ENCODE peak calls at places on chromosomes 1 and 21, in six cellular contexts. One of them, this sample, is unnamed.

GRCh38 chr1:99004270-99005141 is at the start of gene PLPPR5:
- DNase-seq in fibroblast of lung: peak; percentile 18
- DNase-seq in adrenal gland: no peak
- DNase-seq in sigmoid colon: no peak
- DNase-seq in neural progenitor cell: peak; percentile 83
- DNase-seq in cardiac muscle cell: peak; percentile 58
- DNase-seq in this sample: no peak

GRCh38 chr1:76074321-76075187 is at the start of gene ST6GALNAC3:
- DNase-seq in cardiac muscle cell: peak; percentile 91
- DNase-seq in neural progenitor cell: peak; percentile 95
- DNase-seq in sigmoid colon: peak; percentile 88
- DNase-seq in adrenal gland: peak; percentile 68
- DNase-seq in fibroblast of lung: peak; percentile 61
- DNase-seq in this sample: peak; percentile 41

GRCh38 chr1:219316066-219316465 is 142.4 kb downstream of the LYPLAL1 start:
- DNase-seq in adrenal gland: no peak
- DNase-seq in sigmoid colon: no peak
- DNase-seq in cardiac muscle cell: no peak
- DNase-seq in fibroblast of lung: no peak
- DNase-seq in neural progenitor cell: no peak
- DNase-seq in this sample: no peak

GRCh38 chr1:16717174-16718108 is 22.9 kb upstream of the RNU1-4 start:
- DNase-seq in neural progenitor cell: peak; percentile 1
- DNase-seq in adrenal gland: no peak
- DNase-seq in fibroblast of lung: no peak
- DNase-seq in sigmoid colon: peak; percentile 69
- DNase-seq in cardiac muscle cell: peak; percentile 63
- DNase-seq in this sample: no peak

GRCh38 chr1:99645199-99645598 is 714 bp upstream of the PALMD start:
- DNase-seq in neural progenitor cell: no peak
- DNase-seq in fibroblast of lung: peak; percentile 61
- DNase-seq in cardiac muscle cell: no peak
- DNase-seq in adrenal gland: peak; percentile 90
- DNase-seq in sigmoid colon: no peak
- DNase-seq in this sample: no peak

GRCh38 chr1:30512253-30512921 is 211.0 kb downstream of the MATN1 start:
- DNase-seq in fibroblast of lung: no peak
- DNase-seq in neural progenitor cell: peak; percentile 37
- DNase-seq in sigmoid colon: no peak
- DNase-seq in cardiac muscle cell: no peak
- DNase-seq in adrenal gland: no peak
- DNase-seq in this sample: no peak

GRCh38 chr1:8351693-8352470 is 34.0 kb downstream of the SLC45A1 start:
- DNase-seq in neural progenitor cell: peak; percentile 81
- DNase-seq in cardiac muscle cell: peak; percentile 64
- DNase-seq in adrenal gland: no peak
- DNase-seq in sigmoid colon: peak; percentile 79
- DNase-seq in fibroblast of lung: no peak
- DNase-seq in this sample: no peak

GRCh38 chr21:16455978-16456377 is 726.2 kb downstream of the USP25 start:
- DNase-seq in sigmoid colon: no peak
- DNase-seq in fibroblast of lung: peak; percentile 40
- DNase-seq in adrenal gland: no peak
- DNase-seq in neural progenitor cell: no peak
- DNase-seq in cardiac muscle cell: peak; percentile 25
- DNase-seq in this sample: no peak

GRCh38 chr1:194447635-194448034 is 1261.2 kb upstream of the B3GALT2 start:
- DNase-seq in adrenal gland: no peak
- DNase-seq in sigmoid colon: no peak
- DNase-seq in neural progenitor cell: no peak
- DNase-seq in cardiac muscle cell: no peak
- DNase-seq in fibroblast of lung: peak; percentile 75
- DNase-seq in this sample: no peak

GRCh38 chr1:65179148-65179547 is 31.1 kb downstream of the AK4 start:
- DNase-seq in neural progenitor cell: no peak
- DNase-seq in sigmoid colon: no peak
- DNase-seq in adrenal gland: no peak
- DNase-seq in cardiac muscle cell: no peak
- DNase-seq in fibroblast of lung: no peak
- DNase-seq in this sample: no peak

GRCh38 chr21:37452222-37452621 is 85.6 kb downstream of the DYRK1A start:
- DNase-seq in fibroblast of lung: peak; percentile 83
- DNase-seq in adrenal gland: no peak
- DNase-seq in sigmoid colon: no peak
- DNase-seq in neural progenitor cell: no peak
- DNase-seq in cardiac muscle cell: peak; percentile 84
- DNase-seq in this sample: no peak

GRCh38 chr1:238406098-238406497 is 515.4 kb upstream of the ZP4 start:
- DNase-seq in adrenal gland: no peak
- DNase-seq in neural progenitor cell: no peak
- DNase-seq in fibroblast of lung: no peak
- DNase-seq in cardiac muscle cell: no peak
- DNase-seq in sigmoid colon: no peak
- DNase-seq in this sample: no peak

GRCh38 chr1:238409947-238410346 is 519.2 kb upstream of the ZP4 start:
- DNase-seq in sigmoid colon: no peak
- DNase-seq in fibroblast of lung: peak; percentile 29
- DNase-seq in neural progenitor cell: no peak
- DNase-seq in adrenal gland: no peak
- DNase-seq in cardiac muscle cell: no peak
- DNase-seq in this sample: no peak

GRCh38 chr1:238408737-238409136 is 518.0 kb upstream of the ZP4 start:
- DNase-seq in fibroblast of lung: no peak
- DNase-seq in sigmoid colon: no peak
- DNase-seq in adrenal gland: no peak
- DNase-seq in cardiac muscle cell: no peak
- DNase-seq in neural progenitor cell: no peak
- DNase-seq in this sample: no peak

GRCh38 chr1:238404921-238405320 is 514.2 kb upstream of the ZP4 start:
- DNase-seq in neural progenitor cell: no peak
- DNase-seq in fibroblast of lung: no peak
- DNase-seq in sigmoid colon: no peak
- DNase-seq in cardiac muscle cell: no peak
- DNase-seq in adrenal gland: no peak
- DNase-seq in this sample: no peak

GRCh38 chr1:238409191-238409846 is 518.6 kb upstream of the ZP4 start:
- DNase-seq in sigmoid colon: no peak
- DNase-seq in cardiac muscle cell: no peak
- DNase-seq in neural progenitor cell: no peak
- DNase-seq in fibroblast of lung: peak; percentile 62
- DNase-seq in adrenal gland: no peak
- DNase-seq in this sample: no peak
- TF ChIP-seq CTCF in sigmoid colon: no peak
- TF ChIP-seq CTCF in cardiac muscle cell: no peak
- TF ChIP-seq CTCF in neural progenitor cell: no peak
- TF ChIP-seq CTCF in fibroblast of lung: no peak
- TF ChIP-seq CTCF in adrenal gland: no peak
- TF ChIP-seq CTCF in this sample: no peak

GRCh38 chr1:156101880-156102279 is 12.6 kb upstream of the LMNA start:
- DNase-seq in neural progenitor cell: no peak
- DNase-seq in adrenal gland: no peak
- DNase-seq in sigmoid colon: peak; percentile 78
- DNase-seq in cardiac muscle cell: no peak
- DNase-seq in fibroblast of lung: no peak
- DNase-seq in this sample: no peak

GRCh38 chr1:156104065-156104810 is 10.3 kb upstream of the LMNA start:
- DNase-seq in adrenal gland: peak; percentile 48
- DNase-seq in fibroblast of lung: peak; percentile 90
- DNase-seq in sigmoid colon: peak; percentile 91
- DNase-seq in neural progenitor cell: no peak
- DNase-seq in cardiac muscle cell: peak; percentile 44
- DNase-seq in this sample: no peak

GRCh38 chr1:156103521-156103947 is 11.0 kb upstream of the LMNA start:
- DNase-seq in adrenal gland: no peak
- DNase-seq in neural progenitor cell: no peak
- DNase-seq in sigmoid colon: peak; percentile 82
- DNase-seq in cardiac muscle cell: no peak
- DNase-seq in fibroblast of lung: peak; percentile 68
- DNase-seq in this sample: no peak

GRCh38 chr1:156104861-156105546 is 9.5 kb upstream of the LMNA start:
- DNase-seq in adrenal gland: no peak
- DNase-seq in sigmoid colon: peak; percentile 78
- DNase-seq in fibroblast of lung: peak; percentile 69
- DNase-seq in neural progenitor cell: no peak
- DNase-seq in cardiac muscle cell: no peak
- DNase-seq in this sample: no peak

GRCh38 chr1:156102634-156103511 is 11.6 kb upstream of the LMNA start:
- DNase-seq in adrenal gland: no peak
- DNase-seq in neural progenitor cell: no peak
- DNase-seq in fibroblast of lung: peak; percentile 70
- DNase-seq in cardiac muscle cell: no peak
- DNase-seq in sigmoid colon: peak; percentile 72
- DNase-seq in this sample: peak; percentile 72
- H3K4me1 ChIP-seq in adrenal gland: peaks cover 11% of the 10 kb centered on the region
- H3K4me1 ChIP-seq in neural progenitor cell: peaks cover 59% of the 10 kb centered on the region
- H3K4me1 ChIP-seq in fibroblast of lung: peaks cover 45% of the 10 kb centered on the region
- H3K4me1 ChIP-seq in cardiac muscle cell: peaks cover 45% of the 10 kb centered on the region
- H3K4me1 ChIP-seq in sigmoid colon: peaks cover 57% of the 10 kb centered on the region
- H3K4me1 ChIP-seq in this sample: peaks cover 39% of the 10 kb centered on the region

DNA sequence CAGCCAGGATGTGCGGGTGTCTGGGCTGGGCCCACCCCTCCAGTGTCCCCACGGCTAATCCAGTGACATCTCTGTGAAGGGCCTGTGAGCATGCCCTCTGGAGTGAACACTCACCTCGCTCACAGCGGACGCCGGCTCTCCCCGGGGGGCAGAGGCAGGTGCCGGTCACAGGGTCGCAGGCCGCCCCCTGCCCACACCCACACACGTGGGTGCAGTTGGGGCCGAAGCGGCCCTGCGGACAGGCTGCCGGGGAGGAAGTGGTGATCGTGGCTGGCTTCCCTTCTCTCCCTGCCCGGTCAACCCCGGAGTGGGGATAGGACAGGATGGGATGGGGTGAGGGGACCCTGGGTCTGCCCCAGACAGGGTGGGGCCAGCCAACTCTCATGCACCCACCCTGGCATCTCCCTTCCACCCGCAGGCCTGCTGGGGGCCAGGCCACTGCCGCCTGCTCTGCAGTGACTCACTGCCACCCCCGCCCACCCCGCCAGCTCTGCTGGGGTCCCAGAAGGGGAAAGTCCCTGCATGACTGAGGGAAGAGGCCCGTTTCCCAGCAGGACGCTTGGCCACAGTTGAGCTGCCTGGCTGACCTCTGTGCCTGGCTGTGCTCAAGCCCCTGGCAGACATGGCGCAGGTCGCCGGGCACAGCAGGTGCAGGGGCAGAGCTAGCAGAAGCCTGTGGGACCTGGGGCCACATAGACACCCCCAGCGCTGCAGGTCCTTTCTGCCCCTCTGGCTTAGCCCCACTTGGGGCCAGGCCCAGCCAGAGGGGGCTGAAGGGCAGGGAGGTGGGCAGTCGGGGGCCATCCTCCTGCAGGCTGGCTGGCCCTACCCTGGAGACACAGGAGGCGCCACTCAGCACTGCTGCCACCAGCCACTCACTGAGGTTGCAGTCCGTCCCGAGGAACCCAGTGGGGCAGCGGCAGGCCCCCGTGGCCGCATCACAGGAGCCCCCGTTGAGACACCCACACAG is 41.6 kb downstream of the ARHGEF16 start:
- DNase-seq in cardiac muscle cell: no peak
- DNase-seq in adrenal gland: no peak
- DNase-seq in fibroblast of lung: no peak
- DNase-seq in neural progenitor cell: no peak
- DNase-seq in sigmoid colon: no peak
- DNase-seq in this sample: no peak
- H3K4me3 ChIP-seq in cardiac muscle cell: no peak overlapping the region
- H3K4me3 ChIP-seq in adrenal gland: no peak overlapping the region
- H3K4me3 ChIP-seq in fibroblast of lung: no peak overlapping the region
- H3K4me3 ChIP-seq in neural progenitor cell: no peak overlapping the region
- H3K4me3 ChIP-seq in sigmoid colon: no peak overlapping the region
- H3K4me3 ChIP-seq in this sample: no peak overlapping the region

GRCh38 chr1:178500936-178501554 is 4.3 kb upstream of the CLEC20A start:
- DNase-seq in neural progenitor cell: no peak
- DNase-seq in fibroblast of lung: no peak
- DNase-seq in sigmoid colon: no peak
- DNase-seq in cardiac muscle cell: no peak
- DNase-seq in adrenal gland: no peak
- DNase-seq in this sample: no peak
- TF ChIP-seq CTCF in neural progenitor cell: no peak
- TF ChIP-seq CTCF in fibroblast of lung: no peak
- TF ChIP-seq CTCF in sigmoid colon: no peak
- TF ChIP-seq CTCF in cardiac muscle cell: no peak
- TF ChIP-seq CTCF in adrenal gland: no peak
- TF ChIP-seq CTCF in this sample: no peak

DNA sequence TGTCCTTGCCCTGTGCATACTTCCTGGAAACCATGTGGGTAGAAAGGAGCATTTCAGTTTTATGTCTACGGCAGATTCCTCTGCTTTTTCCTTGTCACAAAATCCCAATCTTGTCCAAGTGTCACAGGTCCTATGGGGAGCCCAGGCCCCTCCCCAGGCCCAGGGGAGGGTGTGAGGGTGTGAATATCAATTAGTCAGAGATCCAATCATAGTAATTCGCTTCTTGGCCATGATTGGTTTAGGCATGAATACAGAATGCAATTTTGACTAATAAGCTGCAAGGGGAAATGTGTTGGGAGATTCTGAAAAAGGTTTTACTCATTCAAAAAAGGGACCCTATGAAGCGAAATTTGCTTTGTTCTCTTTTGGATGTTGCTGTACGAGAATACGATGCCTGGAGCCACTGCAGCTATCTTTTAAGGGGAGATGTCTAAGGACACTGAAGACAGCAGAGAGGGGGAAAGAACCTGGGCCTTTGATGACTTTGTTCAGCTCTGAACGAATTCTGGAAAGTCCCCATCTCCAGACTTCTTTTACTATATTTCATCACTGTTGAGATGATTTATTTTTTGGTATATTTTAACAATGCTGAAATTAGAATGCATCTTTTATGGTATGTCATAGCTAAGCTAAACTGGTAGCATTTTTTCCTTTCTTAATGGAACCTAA is 18.2 kb downstream of the TSPAN2 start:
- DNase-seq in cardiac muscle cell: no peak
- DNase-seq in adrenal gland: no peak
- DNase-seq in neural progenitor cell: no peak
- DNase-seq in fibroblast of lung: no peak
- DNase-seq in sigmoid colon: no peak
- DNase-seq in this sample: no peak
- H3K4me1 ChIP-seq in cardiac muscle cell: peaks cover 57% of the 10 kb centered on the region
- H3K4me1 ChIP-seq in adrenal gland: no peaks in the 10 kb centered on the region
- H3K4me1 ChIP-seq in neural progenitor cell: peaks cover 37% of the 10 kb centered on the region
- H3K4me1 ChIP-seq in fibroblast of lung: no peaks in the 10 kb centered on the region
- H3K4me1 ChIP-seq in sigmoid colon: peaks cover 91% of the 10 kb centered on the region
- H3K4me1 ChIP-seq in this sample: peaks cover 17% of the 10 kb centered on the region

GRCh38 chr1:47192458-47193384 is 2.9 kb upstream of the PDZK1IP1 start:
- DNase-seq in fibroblast of lung: peak; percentile 60
- DNase-seq in adrenal gland: peak; percentile 84
- DNase-seq in sigmoid colon: peak; percentile 84
- DNase-seq in cardiac muscle cell: peak; percentile 81
- DNase-seq in neural progenitor cell: peak; percentile 86
- DNase-seq in this sample: peak; percentile 83

GRCh38 chr1:47189844-47190562 is at the start of gene PDZK1IP1:
- DNase-seq in fibroblast of lung: peak; percentile 50
- DNase-seq in sigmoid colon: peak; percentile 89
- DNase-seq in neural progenitor cell: peak; percentile 67
- DNase-seq in cardiac muscle cell: no peak
- DNase-seq in adrenal gland: peak; percentile 94
- DNase-seq in this sample: peak; percentile 96

GRCh38 chr1:47188901-47189785 is 693 bp downstream of the PDZK1IP1 start:
- DNase-seq in cardiac muscle cell: no peak
- DNase-seq in sigmoid colon: no peak
- DNase-seq in adrenal gland: no peak
- DNase-seq in fibroblast of lung: no peak
- DNase-seq in neural progenitor cell: no peak
- DNase-seq in this sample: no peak

GRCh38 chr1:47191940-47192457 is 2.2 kb upstream of the PDZK1IP1 start:
- DNase-seq in sigmoid colon: peak; percentile 50
- DNase-seq in neural progenitor cell: no peak
- DNase-seq in cardiac muscle cell: no peak
- DNase-seq in fibroblast of lung: no peak
- DNase-seq in adrenal gland: no peak
- DNase-seq in this sample: no peak

GRCh38 chr1:47190807-47191206 is 971 bp upstream of the PDZK1IP1 start:
- DNase-seq in neural progenitor cell: no peak
- DNase-seq in sigmoid colon: no peak
- DNase-seq in adrenal gland: no peak
- DNase-seq in fibroblast of lung: no peak
- DNase-seq in cardiac muscle cell: no peak
- DNase-seq in this sample: peak; percentile 58
- H3K4me3 ChIP-seq in neural progenitor cell: no peak overlapping the region
- H3K4me3 ChIP-seq in sigmoid colon: no peak overlapping the region
- H3K4me3 ChIP-seq in adrenal gland: no peak overlapping the region
- H3K4me3 ChIP-seq in fibroblast of lung: no peak overlapping the region
- H3K4me3 ChIP-seq in cardiac muscle cell: no peak overlapping the region
- H3K4me3 ChIP-seq in this sample: peak overlapping the region; percentile 7